ENCODE peak calls at places on chromosome 13, in six cellular contexts. H, Q, G, U, S and C are unnamed samples.

GRCh38 chr13:97540696-97541095 is 106.7 kb downstream of the RAP2A start:
- DNase-seq in H (no peak), Q (no peak), G (no peak), U (no peak), S (no peak), C (peak)

GRCh38 chr13:60327551-60327950 is 69.5 kb upstream of the TDRD3 start:
- DNase-seq in H (no peak), Q (no peak), G (no peak), U (no peak), S (no peak), C (no peak)

GRCh38 chr13:80235559-80236296 is 105.2 kb downstream of the SPRY2 start:
- DNase-seq in H (peak), Q (peak), G (no peak), U (no peak), S (peak), C (peak)

GRCh38 chr13:32984857-32985626 is 31.2 kb upstream of the KL start:
- DNase-seq in H (peak), Q (no peak), G (no peak), U (no peak), S (no peak), C (peak)

GRCh38 chr13:53520132-53520531 is 491.5 kb downstream of the OLFM4 start:
- DNase-seq in H (no peak), Q (no peak), G (no peak), U (no peak), S (no peak), C (no peak)

GRCh38 chr13:108859202-108860012 is 230.0 kb downstream of the MYO16 start:
- DNase-seq in H (peak), Q (peak), G (no peak), U (no peak), S (no peak), C (peak)

GRCh38 chr13:89701913-89702312 is 1645.6 kb upstream of the MIR17HG start:
- DNase-seq in H (no peak), Q (no peak), G (no peak), U (no peak), S (no peak), C (no peak)

GRCh38 chr13:37409756-37410155 is 188.8 kb downstream of the POSTN start:
- DNase-seq in H (no peak), Q (no peak), G (no peak), U (no peak), S (no peak), C (peak)

GRCh38 chr13:98890186-98890585 is 87.7 kb downstream of the DOCK9 start:
- DNase-seq in H (peak), Q (peak), G (no peak), U (no peak), S (no peak), C (peak)

GRCh38 chr13:75896271-75896670 is 260.1 kb downstream of the LMO7 start:
- DNase-seq in H (no peak), Q (no peak), G (no peak), U (no peak), S (no peak), C (no peak)

GRCh38 chr13:90542959-90543358 is 804.5 kb upstream of the MIR17HG start:
- DNase-seq in H (no peak), Q (no peak), G (no peak), U (no peak), S (no peak), C (no peak)

GRCh38 chr13:49296659-49297058 is 48.9 kb downstream of the CDADC1 start:
- DNase-seq in H (no peak), Q (no peak), G (no peak), U (no peak), S (no peak), C (no peak)

GRCh38 chr13:106007156-106007555 is 528.3 kb downstream of the EFNB2 start:
- DNase-seq in H (no peak), Q (no peak), G (no peak), U (no peak), S (no peak), C (no peak)

GRCh38 chr13:29923554-29924481 is 73.4 kb upstream of the UBL3 start:
- DNase-seq in H (peak), Q (peak), G (peak), U (peak), S (peak), C (peak)

GRCh38 chr13:52760078-52760477 is 20.5 kb upstream of the CNMD start:
- DNase-seq in H (no peak), Q (no peak), G (no peak), U (no peak), S (no peak), C (no peak)

GRCh38 chr13:83057119-83057518 is 825.2 kb downstream of the SLITRK1 start:
- DNase-seq in H (peak), Q (peak), G (no peak), U (no peak), S (no peak), C (peak)

GRCh38 chr13:76967031-76967430 is 18.7 kb downstream of the ACOD1 start:
- DNase-seq in H (no peak), Q (no peak), G (no peak), U (no peak), S (no peak), C (no peak)

GRCh38 chr13:21176982-21177284 is 475 bp downstream of the MRPL57 start:
- DNase-seq in H (no peak), Q (no peak), G (no peak), U (peak), S (no peak), C (no peak)

GRCh38 chr13:29266743-29267142 is 328.7 kb downstream of the SLC7A1 start:
- DNase-seq in H (no peak), Q (no peak), G (no peak), U (no peak), S (no peak), C (no peak)

GRCh38 chr13:24887759-24888158 is 123.8 kb downstream of the RNF17 start:
- DNase-seq in H (no peak), Q (no peak), G (no peak), U (no peak), S (no peak), C (no peak)

GRCh38 chr13:97367427-97367826 is 66.5 kb upstream of the RAP2A start:
- DNase-seq in H (peak), Q (peak), G (no peak), U (no peak), S (peak), C (peak)

GRCh38 chr13:70189981-70190380 is 81.7 kb upstream of the KLHL1 start:
- DNase-seq in H (no peak), Q (no peak), G (no peak), U (no peak), S (no peak), C (no peak)

GRCh38 chr13:36819811-36820140 is 754 bp downstream of the RFXAP start:
- DNase-seq in H (peak), Q (peak), G (no peak), U (peak), S (peak), C (peak)

GRCh38 chr13:43021926-43022670 is 1.3 kb upstream of the DNAJC15 start:
- DNase-seq in H (no peak), Q (peak), G (no peak), U (no peak), S (peak), C (peak)

GRCh38 chr13:50167224-50167947 is 152.1 kb downstream of the KCNRG start:
- DNase-seq in H (no peak), Q (no peak), G (no peak), U (no peak), S (no peak), C (no peak)

GRCh38 chr13:29958476-29958875 is 108.1 kb upstream of the UBL3 start:
- DNase-seq in H (no peak), Q (no peak), G (no peak), U (no peak), S (no peak), C (no peak)

GRCh38 chr13:51342706-51343105 is 3.2 kb downstream of the SERPINE3 start:
- DNase-seq in H (no peak), Q (peak), G (no peak), U (no peak), S (no peak), C (peak)

GRCh38 chr13:33016414-33017409 is at the start of gene KL:
- DNase-seq in H (no peak), Q (no peak), G (peak), U (no peak), S (no peak), C (peak)

GRCh38 chr13:102311433-102311796 is 90.4 kb downstream of the FGF14 start:
- DNase-seq in H (no peak), Q (no peak), G (no peak), U (no peak), S (no peak), C (no peak)

GRCh38 chr13:46334008-46334407 is 53.0 kb downstream of the RUBCNL start:
- DNase-seq in H (no peak), Q (no peak), G (no peak), U (no peak), S (no peak), C (no peak)

GRCh38 chr13:31115616-31116015 is 46.1 kb downstream of the HSPH1 start:
- DNase-seq in H (no peak), Q (no peak), G (no peak), U (no peak), S (no peak), C (no peak)

GRCh38 chr13:32587014-32587773 is 942 bp downstream of the PDS5B start:
- DNase-seq in H (peak), Q (peak), G (peak), U (peak), S (peak), C (peak)

GRCh38 chr13:113187263-113187669 is 21.2 kb downstream of the PCID2 start:
- DNase-seq in H (peak), Q (peak), G (peak), U (no peak), S (peak), C (peak)

GRCh38 chr13:22103046-22103445 is 432.2 kb downstream of the FGF9 start:
- DNase-seq in H (no peak), Q (no peak), G (no peak), U (no peak), S (no peak), C (no peak)

GRCh38 chr13:40271931-40272775 is 394.3 kb downstream of the FOXO1 start:
- DNase-seq in H (peak), Q (peak), G (no peak), U (no peak), S (no peak), C (peak)

GRCh38 chr13:64925284-64925683 is 2304.9 kb downstream of the PCDH9 start:
- DNase-seq in H (peak), Q (peak), G (no peak), U (no peak), S (peak), C (peak)

GRCh38 chr13:107466326-107466725 is 749.0 kb downstream of the LIG4 start:
- DNase-seq in H (peak), Q (no peak), G (no peak), U (no peak), S (no peak), C (no peak)

GRCh38 chr13:37364024-37364423 is 234.5 kb downstream of the POSTN start:
- DNase-seq in H (no peak), Q (no peak), G (no peak), U (no peak), S (no peak), C (peak)

GRCh38 chr13:113145911-113146598 is 12.4 kb upstream of the PROZ start:
- DNase-seq in H (no peak), Q (no peak), G (no peak), U (no peak), S (no peak), C (no peak)

GRCh38 chr13:20714563-20715339 is 11.3 kb downstream of the IL17D start:
- DNase-seq in H (peak), Q (peak), G (no peak), U (no peak), S (no peak), C (peak)